ENCODE peak calls at places on chromosomes 4 and X, in ten cellular contexts. C is stomach; K is GM20000; T is smooth muscle cell of the brain vasculature; M is nephron progenitor cell; Y is fibroblast of lung; D is T47D; E is T-helper 2 cell; N is GM12865; V is stimulated activated CD4-positive, alpha-beta T cell treated with anti-CD3 and anti-CD28 coated beads, Interleukin-4, amount 100 ng/mL, for 24 hours. H is an unnamed sample.

GRCh38 chr4:128517739-128518510 is 230.3 kb upstream of the PGRMC2 start:
- DNase-seq in V (no peak), E (no peak), T (peak), D (peak), K (peak), Y (peak), N (peak), M (peak), C (peak), H (no peak)

GRCh38 chr4:2965262-2965661 is 1.9 kb downstream of the GRK4 start:
- DNase-seq in N (no peak), M (no peak), E (no peak), D (no peak), C (no peak), K (no peak), T (no peak), Y (no peak), V (no peak), H (no peak)

GRCh38 chr4:113276448-113277158 is 227.2 kb downstream of the ANK2 start:
- DNase-seq in V (no peak), E (no peak), N (no peak), K (no peak), D (no peak), C (no peak), Y (no peak), M (no peak), T (no peak), H (no peak)

GRCh38 chr4:76306882-76307669 is 543 bp downstream of the STBD1 start:
- DNase-seq in Y (peak), K (peak), E (no peak), C (peak), D (peak), V (peak), T (no peak), N (no peak), M (peak), H (no peak)

GRCh38 chr4:77073981-77074865 is 1.6 kb downstream of the CCNI start:
- DNase-seq in E (no peak), V (no peak), T (no peak), K (no peak), C (no peak), M (no peak), D (no peak), N (no peak), Y (no peak), H (no peak)

GRCh38 chrX:139930923-139931645 is 1.8 kb downstream of the ATP11C start:
- DNase-seq in M (peak), D (peak), V (peak), N (peak), E (no peak), T (no peak), C (no peak), K (peak), Y (no peak), H (no peak)

GRCh38 chr4:30792616-30793015 is 72.4 kb downstream of the PCDH7 start:
- DNase-seq in K (no peak), C (no peak), N (no peak), Y (no peak), V (no peak), T (no peak), M (no peak), E (no peak), D (no peak), H (no peak)

GRCh38 chrX:135596495-135596894 is 76.0 kb downstream of the INTS6L start:
- DNase-seq in D (peak), M (peak), Y (peak), E (peak), K (peak), V (peak), C (peak), N (peak), T (no peak), H (peak)

GRCh38 chr4:55075823-55076418 is 49.5 kb downstream of the KDR start:
- DNase-seq in T (no peak), M (no peak), E (no peak), D (no peak), K (no peak), V (no peak), C (no peak), N (no peak), Y (no peak), H (no peak)

GRCh38 chr4:155582971-155583437 is 83.6 kb upstream of the GUCY1A1 start:
- DNase-seq in E (no peak), T (no peak), Y (peak), D (no peak), M (no peak), N (no peak), C (no peak), K (no peak), V (no peak), H (peak)

GRCh38 chrX:41009816-41010187 is 75.4 kb upstream of the USP9X start:
- DNase-seq in T (no peak), C (no peak), K (peak), E (no peak), M (no peak), V (no peak), D (no peak), N (peak), Y (no peak), H (no peak)

GRCh38 chr4:48958582-48958981 is 27.5 kb upstream of the CWH43 start:
- DNase-seq in V (no peak), T (no peak), C (no peak), E (no peak), M (no peak), K (no peak), N (no peak), D (no peak), Y (no peak), H (no peak)

GRCh38 chr4:108045687-108046024 is 56.0 kb downstream of the HADH start:
- DNase-seq in Y (peak), M (no peak), N (no peak), C (peak), V (peak), K (no peak), T (no peak), E (no peak), D (peak), H (no peak)

GRCh38 chr4:123750044-123750443 is 353.4 kb downstream of the SPRY1 start:
- DNase-seq in V (no peak), Y (no peak), N (no peak), K (no peak), D (peak), C (no peak), E (no peak), T (no peak), M (peak), H (no peak)

GRCh38 chr4:82726601-82727000 is 72.0 kb downstream of the SCD5 start:
- DNase-seq in T (no peak), M (no peak), N (no peak), Y (no peak), D (no peak), E (no peak), C (no peak), V (no peak), K (no peak), H (no peak)

GRCh38 chrX:109199726-109200125 is 282.2 kb downstream of the GUCY2F start:
- DNase-seq in D (no peak), E (no peak), C (no peak), T (no peak), V (no peak), M (no peak), N (no peak), K (no peak), Y (peak), H (no peak)